ENCODE peak calls at places on chromosomes 1 and 21, in four cellular contexts. V, H, W and D are unnamed samples.

GRCh38 chr1:182186757-182187146 is 125.2 kb upstream of the ZNF648 start:
- DNase-seq in V (no peak), H (no peak), W (no peak), D (no peak)

GRCh38 chr1:21956720-21957552 is 19.8 kb upstream of the HSPG2 start:
- DNase-seq in V (no peak), H (peak), W (peak), D (no peak)

GRCh38 chr1:97651201-97651600 is 269.6 kb downstream of the DPYD start:
- DNase-seq in V (no peak), H (no peak), W (no peak), D (no peak)

GRCh38 chr1:244301595-244302130 is 150.0 kb downstream of the ADSS2 start:
- DNase-seq in V (no peak), H (no peak), W (no peak), D (no peak)

GRCh38 chr21:45592208-45592619 is 50.0 kb upstream of the SLC19A1 start:
- DNase-seq in V (no peak), H (no peak), W (no peak), D (no peak)

GRCh38 chr1:234495231-234495990 is 16.4 kb upstream of the TARBP1 start:
- DNase-seq in V (no peak), H (peak), W (no peak), D (peak)

GRCh38 chr1:24724345-24725208 is 20.7 kb upstream of the CLIC4 start:
- DNase-seq in V (peak), H (peak), W (no peak), D (peak)

GRCh38 chr1:27103498-27103897 is 51.4 kb downstream of the SLC9A1 start:
- DNase-seq in V (no peak), H (no peak), W (no peak), D (no peak)

GRCh38 chr1:241706967-241707366 is 54.9 kb downstream of the WDR64 start:
- DNase-seq in V (no peak), H (no peak), W (no peak), D (no peak)

DNA sequence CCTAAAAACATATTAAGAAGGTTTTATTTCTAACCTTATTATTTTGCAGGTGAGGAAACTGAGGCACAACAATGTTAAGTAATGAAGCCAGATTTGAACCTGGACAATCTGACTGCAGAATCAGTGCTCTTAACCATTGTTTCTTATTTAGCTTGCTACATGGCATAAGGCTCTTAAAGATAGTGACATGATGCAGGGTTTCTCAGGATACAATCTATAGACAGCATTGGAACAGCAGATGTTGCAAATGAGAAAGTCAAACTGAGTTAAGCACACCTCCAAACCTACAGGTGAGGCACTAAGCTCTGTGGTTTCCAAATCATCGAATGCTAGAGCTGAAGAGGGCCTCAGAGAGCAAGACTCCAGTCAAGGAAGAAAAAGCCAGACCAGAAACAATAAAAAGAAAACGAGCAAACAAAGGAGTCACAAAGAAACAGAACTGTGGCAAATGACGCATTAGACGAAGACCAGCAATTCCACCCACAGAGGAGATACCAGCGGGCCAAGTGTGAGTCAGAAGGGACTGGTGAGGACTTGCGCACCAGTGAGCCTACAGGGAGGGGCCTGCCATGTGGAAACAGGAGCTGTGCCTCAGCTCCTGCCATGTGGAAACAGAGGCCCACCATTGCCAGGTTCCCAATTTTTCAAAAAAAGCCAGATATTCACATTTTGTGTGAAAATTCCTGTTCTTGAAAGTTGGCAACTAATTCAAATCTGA is 14.4 kb downstream of the CD58 start:
- DNase-seq in V (no peak), H (no peak), W (peak), D (peak)
- H3K27ac ChIP-seq in V (no peak), H (no peak), W (peak), D (peak)

GRCh38 chr1:89085781-89086180 is 20.8 kb upstream of the GBP1 start:
- DNase-seq in V (no peak), H (peak), W (no peak), D (no peak)

GRCh38 chr1:89081005-89081404 is 16.0 kb upstream of the GBP1 start:
- DNase-seq in V (no peak), H (no peak), W (no peak), D (no peak)
- H3K27ac ChIP-seq in V (no peak), H (no peak), W (no peak), D (no peak)

DNA sequence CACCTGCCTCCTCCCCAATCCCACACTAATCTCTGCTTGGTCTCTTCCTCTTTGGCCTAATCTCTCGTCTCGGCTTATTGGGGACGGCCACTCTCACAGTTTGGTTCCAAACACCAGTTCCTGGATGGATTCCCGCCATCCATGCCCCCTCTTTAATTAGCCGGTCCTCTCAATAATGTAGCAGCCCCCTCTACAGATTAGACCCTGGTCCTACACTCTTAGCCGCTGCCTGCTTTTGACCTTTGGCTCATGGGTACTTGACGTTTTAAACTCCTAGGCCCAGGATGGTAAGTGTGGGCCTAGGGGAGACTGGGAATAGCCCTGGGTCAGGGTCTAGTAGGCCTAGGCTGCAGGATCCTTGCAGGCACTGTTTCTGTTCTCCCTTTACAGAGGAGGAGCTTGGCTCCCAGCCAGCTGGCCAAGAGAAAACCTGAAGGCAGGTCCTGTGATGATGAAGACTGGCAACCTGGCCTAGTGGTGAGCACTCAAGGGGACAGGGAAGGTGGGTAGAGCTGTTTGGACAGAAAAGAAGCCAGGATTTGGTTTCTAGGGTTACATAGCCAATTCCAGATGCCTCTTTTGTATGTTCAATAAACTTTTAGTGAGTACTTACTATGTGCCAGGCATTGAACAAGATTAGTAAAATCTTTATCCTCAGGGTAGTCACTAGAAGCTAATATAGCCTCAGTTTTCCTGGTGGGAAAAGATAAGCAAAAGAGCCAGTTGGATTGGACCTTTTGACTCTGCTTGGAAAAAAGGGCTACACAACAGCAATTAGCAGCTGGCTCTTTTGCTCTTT is 758 bp downstream of the RAD54L start:
- DNase-seq in V (peak), H (peak), W (no peak), D (peak)
- H3K27ac ChIP-seq in V (no peak), H (no peak), W (no peak), D (peak)

DNA sequence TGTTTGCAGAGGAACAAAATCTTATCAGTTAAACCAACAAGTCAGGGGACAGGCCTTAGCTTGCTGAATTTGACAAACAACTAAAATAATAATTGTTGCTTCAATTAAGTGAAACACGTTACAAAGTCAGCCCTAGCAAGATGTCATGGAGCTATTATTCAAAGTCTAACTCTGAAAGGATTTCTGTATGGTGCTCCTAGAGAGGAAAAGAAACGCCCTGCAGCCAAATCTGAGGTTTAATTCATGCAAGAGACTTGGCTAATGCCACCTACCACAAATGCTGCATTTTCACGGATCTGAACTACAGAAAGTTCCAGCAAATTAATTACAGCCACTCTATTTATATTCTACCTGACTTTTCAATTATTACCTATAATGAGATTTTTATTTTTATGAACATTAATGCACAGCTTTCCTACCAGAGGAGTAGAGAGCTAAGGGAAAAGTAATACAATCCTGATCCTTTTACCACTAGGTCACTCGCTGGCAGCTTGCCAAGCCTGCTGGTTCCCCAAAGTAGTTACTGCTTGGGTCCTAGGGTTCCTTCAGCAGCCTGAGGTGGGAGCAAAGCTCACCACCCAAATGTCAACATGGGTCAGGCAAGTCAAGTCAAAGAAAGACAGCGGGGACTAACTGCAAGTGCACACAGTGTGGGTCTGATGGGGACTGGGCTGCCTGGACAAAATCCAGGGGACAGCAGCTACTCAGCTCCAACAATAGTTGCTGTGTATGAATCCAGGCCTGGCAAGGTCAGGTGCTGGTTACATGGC is 8.5 kb downstream of the COLGALT2 start:
- DNase-seq in V (no peak), H (peak), W (no peak), D (no peak)
- H3K27ac ChIP-seq in V (no peak), H (no peak), W (no peak), D (no peak)

DNA sequence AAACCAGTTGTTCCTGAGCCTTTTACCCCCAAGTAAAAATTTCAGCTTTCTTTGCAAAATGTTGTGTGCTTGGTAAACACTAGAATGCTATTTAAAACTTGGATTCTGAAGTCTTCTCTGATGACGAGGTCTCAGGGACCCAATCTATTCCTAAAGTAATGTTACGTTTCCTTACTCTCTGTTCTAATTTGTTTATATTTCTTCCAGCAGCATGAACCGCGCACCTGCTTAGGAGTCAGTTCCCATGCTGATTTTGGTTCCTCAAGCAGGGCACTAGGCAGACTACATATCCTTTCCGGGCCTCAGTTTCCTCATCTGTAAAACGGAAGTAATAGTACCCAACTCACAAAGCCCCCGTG is 937 bp upstream of the ALDH4A1 start:
- DNase-seq in V (no peak), H (no peak), W (no peak), D (no peak)
- H3K27ac ChIP-seq in V (peak), H (peak), W (peak), D (no peak)

DNA sequence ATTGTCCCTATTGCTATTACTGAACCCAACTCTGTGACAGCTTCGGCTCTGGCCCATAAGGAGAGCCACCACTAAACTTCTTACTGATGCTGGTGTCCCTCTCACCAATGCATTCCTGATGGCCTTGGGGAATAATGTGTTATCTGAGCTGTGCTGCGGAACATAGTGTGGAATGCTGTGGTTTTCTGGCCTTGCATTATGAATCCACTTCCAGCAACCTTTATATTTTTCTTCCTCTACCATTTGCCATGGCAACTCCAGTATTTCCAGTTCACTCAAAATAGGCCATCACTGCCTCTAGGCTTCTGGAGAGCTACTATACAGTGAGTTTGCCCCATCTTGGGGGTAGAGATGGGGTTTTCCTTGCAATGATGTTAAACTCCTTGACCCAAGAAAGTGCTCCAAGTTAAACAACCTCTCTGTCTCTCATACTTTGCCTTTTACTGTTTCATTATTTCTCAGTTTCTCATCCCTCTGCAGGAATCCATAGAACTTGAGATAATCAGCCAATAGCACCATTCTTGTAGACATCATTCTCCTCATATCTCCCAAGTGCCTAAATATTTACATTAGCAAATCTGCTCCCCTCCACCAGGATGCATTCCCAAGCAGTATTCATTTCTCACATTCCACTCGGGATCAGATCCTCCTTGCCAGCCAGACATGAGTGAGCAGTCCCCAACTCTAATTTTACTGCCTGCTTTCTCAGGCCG is 11.1 kb upstream of the RAVER2 start:
- DNase-seq in V (no peak), H (no peak), W (no peak), D (no peak)
- H3K27ac ChIP-seq in V (no peak), H (no peak), W (no peak), D (no peak)

DNA sequence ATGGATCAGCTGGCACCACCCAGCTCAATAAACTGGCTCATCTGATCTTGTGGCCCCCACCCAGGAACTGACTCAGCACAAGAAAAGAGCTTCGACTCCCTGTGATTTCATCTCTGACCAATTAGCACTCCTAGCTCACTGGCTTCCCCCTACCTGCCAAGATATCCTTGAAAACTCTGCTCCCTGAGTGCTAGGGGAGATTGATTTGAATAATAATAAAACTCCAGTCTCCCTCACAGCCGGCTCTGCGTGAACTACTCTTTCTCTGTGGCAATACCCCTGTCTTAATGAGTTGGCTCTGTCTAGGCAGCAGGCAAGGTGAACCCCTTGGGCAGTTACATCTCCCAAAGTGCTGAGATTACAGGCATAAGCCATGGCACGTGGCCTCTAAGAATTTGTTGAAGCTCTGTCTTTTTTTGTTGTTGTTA is 11.8 kb upstream of the RHBDL2 start:
- DNase-seq in V (no peak), H (no peak), W (no peak), D (no peak)
- H3K27ac ChIP-seq in V (no peak), H (no peak), W (no peak), D (no peak)

GRCh38 chr1:187047298-187047697 is 218.5 kb downstream of the PLA2G4A start:
- DNase-seq in V (no peak), H (no peak), W (no peak), D (no peak)

GRCh38 chr1:187045371-187045770 is 216.6 kb downstream of the PLA2G4A start:
- DNase-seq in V (no peak), H (no peak), W (no peak), D (no peak)

GRCh38 chr1:187042538-187042937 is 213.8 kb downstream of the PLA2G4A start:
- DNase-seq in V (no peak), H (no peak), W (no peak), D (no peak)

GRCh38 chr1:187044393-187044792 is 215.6 kb downstream of the PLA2G4A start:
- DNase-seq in V (no peak), H (no peak), W (no peak), D (no peak)

GRCh38 chr1:187046293-187046692 is 217.5 kb downstream of the PLA2G4A start:
- DNase-seq in V (no peak), H (no peak), W (no peak), D (no peak)
- H3K27ac ChIP-seq in V (no peak), H (no peak), W (no peak), D (no peak)

DNA sequence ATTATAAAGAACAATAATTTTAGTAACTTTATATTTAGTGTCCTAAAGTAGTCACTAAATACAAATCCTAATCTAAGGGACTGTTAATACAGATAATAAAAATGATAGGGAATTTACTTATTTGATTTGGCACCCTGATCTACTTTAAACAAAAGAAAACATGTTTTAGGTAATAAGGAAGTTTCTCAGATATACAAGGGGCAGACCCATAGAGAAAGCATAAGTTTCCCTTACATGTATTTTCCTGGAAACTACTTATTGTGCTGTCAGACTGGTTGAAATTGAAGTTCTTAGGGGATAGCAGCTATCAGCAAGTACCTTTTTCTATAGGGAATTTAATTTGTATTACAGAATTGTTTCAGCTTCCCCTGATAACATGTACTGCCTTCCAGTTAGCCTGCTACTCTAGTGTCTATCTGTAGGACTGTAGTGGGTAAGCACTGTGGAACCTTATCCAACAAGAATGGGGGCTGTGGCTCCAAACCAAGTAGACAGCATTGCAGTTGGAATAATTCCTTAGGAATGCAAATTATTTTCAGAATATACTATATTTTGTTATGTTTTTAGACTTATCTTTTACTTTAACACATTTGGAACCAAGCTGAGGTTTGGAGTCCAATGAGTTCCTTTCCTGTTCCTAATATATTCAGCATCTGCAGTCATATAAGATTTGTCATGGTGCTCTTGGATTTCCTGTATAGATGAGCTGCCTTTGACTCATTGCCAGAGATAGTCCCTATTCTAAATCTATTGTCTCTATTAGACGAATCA is 14.7 kb downstream of the MSH4 start:
- DNase-seq in V (no peak), H (no peak), W (no peak), D (no peak)
- H3K27ac ChIP-seq in V (no peak), H (no peak), W (no peak), D (no peak)